ENCODE peak calls at places on chromosomes 12 and 14, in seven cellular contexts. N, L, D, B, G, M and S are unnamed samples.

GRCh38 chr12:103632554-103633216 is 45.6 kb downstream of the STAB2 start:
- DNase-seq in N (no peak), L (peak), D (peak), B (peak), G (peak), M (peak), S (no peak)

GRCh38 chr12:109732321-109733305 is 19.0 kb downstream of the FAM222A start:
- DNase-seq in N (no peak), L (no peak), D (no peak), B (no peak), G (peak), M (peak), S (peak)

GRCh38 chr12:28099862-28100261 is 90.4 kb upstream of the CCDC91 start:
- DNase-seq in N (no peak), L (no peak), D (no peak), B (no peak), G (no peak), M (no peak), S (no peak)

GRCh38 chr12:130806574-130806973 is 32.5 kb downstream of the STX2 start:
- DNase-seq in N (no peak), L (no peak), D (no peak), B (no peak), G (no peak), M (no peak), S (no peak)

GRCh38 chr12:57983858-57984505 is 42.6 kb downstream of the ATP23 start:
- DNase-seq in N (no peak), L (no peak), D (no peak), B (no peak), G (no peak), M (no peak), S (no peak)

GRCh38 chr12:56634242-56634836 is 4.2 kb upstream of the BAZ2A start:
- DNase-seq in N (no peak), L (peak), D (peak), B (no peak), G (peak), M (peak), S (peak)

GRCh38 chr12:111424793-111425251 is 19.1 kb downstream of the SH2B3 start:
- DNase-seq in N (no peak), L (no peak), D (no peak), B (no peak), G (no peak), M (no peak), S (no peak)

GRCh38 chr14:63545431-63545830 is 2.3 kb upstream of the PPP2R5E start:
- DNase-seq in N (no peak), L (no peak), D (no peak), B (no peak), G (no peak), M (no peak), S (no peak)

GRCh38 chr14:106308839-106309389 is 782.5 kb downstream of the TMEM121 start:
- DNase-seq in N (no peak), L (peak), D (no peak), B (peak), G (peak), M (peak), S (no peak)

GRCh38 chr12:29229158-29229505 is 80.1 kb downstream of the FAR2 start:
- DNase-seq in N (no peak), L (no peak), D (no peak), B (no peak), G (no peak), M (no peak), S (no peak)

GRCh38 chr14:95064734-95065133 is 92.6 kb downstream of the DICER1 start:
- DNase-seq in N (no peak), L (no peak), D (no peak), B (no peak), G (no peak), M (no peak), S (no peak)

GRCh38 chr12:122062832-122063690 is 15.5 kb upstream of the MLXIP start:
- DNase-seq in N (peak), L (peak), D (peak), B (no peak), G (peak), M (peak), S (peak)

GRCh38 chr12:94405378-94406116 is 54.1 kb downstream of the CEP83 start:
- DNase-seq in N (no peak), L (no peak), D (no peak), B (peak), G (no peak), M (no peak), S (no peak)

GRCh38 chr14:96905065-96905464 is 107.9 kb downstream of the VRK1 start:
- DNase-seq in N (no peak), L (no peak), D (no peak), B (no peak), G (no peak), M (no peak), S (no peak)

GRCh38 chr12:101490286-101490920 is 15.3 kb downstream of the SPIC start:
- DNase-seq in N (no peak), L (peak), D (peak), B (no peak), G (no peak), M (peak), S (no peak)

GRCh38 chr12:52525661-52526499 is 5.7 kb upstream of the KRT5 start:
- DNase-seq in N (no peak), L (no peak), D (no peak), B (no peak), G (no peak), M (no peak), S (no peak)

GRCh38 chr14:51552275-51552674 is 99.4 kb upstream of the FRMD6 start:
- DNase-seq in N (no peak), L (no peak), D (no peak), B (no peak), G (peak), M (no peak), S (no peak)

GRCh38 chr14:37819155-37820015 is 224.0 kb downstream of the TTC6 start:
- DNase-seq in N (no peak), L (no peak), D (no peak), B (no peak), G (no peak), M (no peak), S (no peak)

GRCh38 chr12:121801601-121802484 is 2.0 kb upstream of the SETD1B start:
- DNase-seq in N (peak), L (no peak), D (no peak), B (no peak), G (no peak), M (no peak), S (no peak)

GRCh38 chr14:72722201-72722785 is 171.6 kb downstream of the DPF3 start:
- DNase-seq in N (no peak), L (no peak), D (no peak), B (no peak), G (no peak), M (no peak), S (no peak)

GRCh38 chr14:99784508-99784907 is 8.7 kb upstream of the EML1 start:
- DNase-seq in N (no peak), L (no peak), D (no peak), B (no peak), G (no peak), M (no peak), S (no peak)

GRCh38 chr14:67418368-67419174 is 6.6 kb upstream of the PLEK2 start:
- DNase-seq in N (no peak), L (peak), D (no peak), B (no peak), G (no peak), M (peak), S (no peak)

GRCh38 chr14:70032447-70032846 is 153.2 kb downstream of the SMOC1 start:
- DNase-seq in N (no peak), L (no peak), D (peak), B (no peak), G (no peak), M (no peak), S (no peak)

GRCh38 chr12:97300921-97301320 is 161.7 kb upstream of the RMST start:
- DNase-seq in N (no peak), L (no peak), D (no peak), B (no peak), G (no peak), M (no peak), S (no peak)

GRCh38 chr12:68336754-68337343 is 4.7 kb upstream of the MDM1 start:
- DNase-seq in N (no peak), L (no peak), D (no peak), B (no peak), G (peak), M (peak), S (no peak)

GRCh38 chr12:6356374-6356820 is 14.5 kb upstream of the TNFRSF1A start:
- DNase-seq in N (no peak), L (no peak), D (no peak), B (no peak), G (no peak), M (no peak), S (no peak)

GRCh38 chr12:6351622-6352021 is 9.7 kb upstream of the TNFRSF1A start:
- DNase-seq in N (no peak), L (no peak), D (no peak), B (no peak), G (no peak), M (no peak), S (no peak)

GRCh38 chr12:6352198-6353173 is 10.6 kb upstream of the TNFRSF1A start:
- DNase-seq in N (no peak), L (no peak), D (no peak), B (no peak), G (no peak), M (no peak), S (no peak)

GRCh38 chr12:6355491-6356373 is 13.9 kb upstream of the TNFRSF1A start:
- DNase-seq in N (no peak), L (no peak), D (no peak), B (no peak), G (no peak), M (no peak), S (no peak)

GRCh38 chr12:6354539-6355393 is 12.9 kb upstream of the TNFRSF1A start:
- DNase-seq in N (no peak), L (no peak), D (no peak), B (no peak), G (no peak), M (no peak), S (no peak)
- TF ChIP-seq EP300 in N (no peak), L (no peak), D (no peak), B (no peak), G (no peak), M (no peak), S (no peak)

GRCh38 chr12:41049033-41049432 is 139.1 kb upstream of the PDZRN4 start:
- DNase-seq in N (no peak), L (no peak), D (no peak), B (no peak), G (no peak), M (no peak), S (no peak)
- TF ChIP-seq EP300 in N (no peak), L (no peak), D (no peak), B (no peak), G (no peak), M (no peak), S (no peak)

GRCh38 chr12:98418357-98419075 is 96.9 kb upstream of the TMPO start:
- DNase-seq in N (peak), L (peak), D (peak), B (no peak), G (peak), M (peak), S (peak)
- TF ChIP-seq EP300 in N (peak), L (no peak), D (no peak), B (no peak), G (no peak), M (no peak), S (no peak)

GRCh38 chr14:47179906-47180305 is 495.5 kb downstream of the MDGA2 start:
- DNase-seq in N (no peak), L (no peak), D (no peak), B (no peak), G (no peak), M (no peak), S (no peak)
- TF ChIP-seq EP300 in N (no peak), L (no peak), D (no peak), B (no peak), G (no peak), M (no peak), S (no peak)

DNA sequence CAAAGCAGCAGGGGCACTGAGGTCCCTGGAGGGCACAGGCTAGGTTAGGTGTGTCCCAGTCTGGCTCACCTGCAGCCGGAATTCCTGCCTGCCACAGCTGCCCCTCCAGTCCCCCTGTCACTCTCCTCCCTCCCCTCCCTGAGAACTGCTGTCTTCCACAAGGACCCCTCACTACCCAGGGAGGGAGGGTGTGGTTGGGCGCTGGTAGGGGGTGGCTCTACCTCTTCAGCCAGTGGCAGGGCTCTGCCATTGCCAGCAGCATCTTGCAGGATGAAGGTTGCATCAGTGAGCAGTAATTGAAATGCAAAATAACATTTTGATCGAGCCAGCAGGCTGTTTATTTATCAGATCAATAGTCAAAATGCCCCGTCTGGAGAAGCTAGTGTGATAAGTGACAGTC is 45.7 kb downstream of the ESRRB start:
- DNase-seq in N (no peak), L (no peak), D (no peak), B (no peak), G (peak), M (no peak), S (no peak)
- TF ChIP-seq EP300 in N (no peak), L (no peak), D (no peak), B (no peak), G (no peak), M (no peak), S (no peak)

GRCh38 chr12:127381681-127382080 is 885.3 kb upstream of the TMEM132C start:
- DNase-seq in N (no peak), L (no peak), D (no peak), B (no peak), G (no peak), M (no peak), S (no peak)

GRCh38 chr12:127383281-127383680 is 883.7 kb upstream of the TMEM132C start:
- DNase-seq in N (no peak), L (no peak), D (no peak), B (no peak), G (no peak), M (no peak), S (no peak)

GRCh38 chr12:127386723-127387122 is 880.2 kb upstream of the TMEM132C start:
- DNase-seq in N (no peak), L (no peak), D (no peak), B (no peak), G (no peak), M (no peak), S (no peak)

DNA sequence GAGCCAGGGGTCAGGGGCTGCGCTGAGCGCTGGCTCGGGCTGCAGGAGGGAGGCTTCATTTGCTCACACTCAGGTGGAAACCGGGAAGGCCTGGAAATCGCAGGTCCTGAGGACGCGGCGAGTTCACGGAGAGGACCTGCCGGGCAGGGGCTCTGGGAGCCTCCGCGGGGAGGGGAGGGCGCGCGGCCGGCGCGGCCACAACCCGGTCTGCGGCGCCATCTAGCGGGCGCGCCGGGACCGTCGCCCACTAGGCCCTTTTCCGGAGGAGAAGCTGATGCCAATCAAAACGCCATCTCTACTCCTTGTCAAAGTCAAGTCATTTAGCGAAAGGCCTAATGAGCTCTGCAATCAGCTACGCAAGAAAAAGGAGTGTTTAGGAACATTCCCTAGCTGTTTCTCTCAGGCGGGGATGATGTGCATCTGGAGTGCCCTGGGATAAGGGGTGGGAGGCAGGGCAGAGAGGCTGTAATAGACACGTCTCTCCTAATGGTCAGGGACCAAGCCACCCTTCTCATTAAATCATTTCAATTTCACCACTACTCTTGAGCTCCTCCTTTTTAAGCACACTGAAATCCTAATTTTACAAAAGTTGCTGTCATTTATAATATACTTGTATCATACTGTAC is 885.8 kb upstream of the TMEM132C start:
- DNase-seq in N (no peak), L (peak), D (peak), B (no peak), G (peak), M (peak), S (no peak)
- TF ChIP-seq EP300 in N (no peak), L (no peak), D (no peak), B (no peak), G (no peak), M (no peak), S (no peak)

GRCh38 chr14:90091393-90091792 is 29.6 kb downstream of the KCNK13 start:
- DNase-seq in N (no peak), L (no peak), D (no peak), B (no peak), G (peak), M (no peak), S (no peak)
- TF ChIP-seq EP300 in N (no peak), L (no peak), D (no peak), B (no peak), G (peak), M (no peak), S (no peak)

GRCh38 chr12:50110762-50111416 is 1.1 kb upstream of the COX14 start:
- DNase-seq in N (no peak), L (peak), D (no peak), B (peak), G (no peak), M (peak), S (peak)

GRCh38 chr12:50112456-50113218 is 601 bp downstream of the COX14 start:
- DNase-seq in N (peak), L (peak), D (peak), B (no peak), G (peak), M (no peak), S (no peak)

GRCh38 chr12:50111417-50111692 is 681 bp upstream of the COX14 start:
- DNase-seq in N (no peak), L (no peak), D (no peak), B (no peak), G (no peak), M (no peak), S (no peak)

GRCh38 chr12:50110127-50110761 is 1.8 kb upstream of the COX14 start:
- DNase-seq in N (no peak), L (peak), D (no peak), B (peak), G (no peak), M (peak), S (peak)

DNA sequence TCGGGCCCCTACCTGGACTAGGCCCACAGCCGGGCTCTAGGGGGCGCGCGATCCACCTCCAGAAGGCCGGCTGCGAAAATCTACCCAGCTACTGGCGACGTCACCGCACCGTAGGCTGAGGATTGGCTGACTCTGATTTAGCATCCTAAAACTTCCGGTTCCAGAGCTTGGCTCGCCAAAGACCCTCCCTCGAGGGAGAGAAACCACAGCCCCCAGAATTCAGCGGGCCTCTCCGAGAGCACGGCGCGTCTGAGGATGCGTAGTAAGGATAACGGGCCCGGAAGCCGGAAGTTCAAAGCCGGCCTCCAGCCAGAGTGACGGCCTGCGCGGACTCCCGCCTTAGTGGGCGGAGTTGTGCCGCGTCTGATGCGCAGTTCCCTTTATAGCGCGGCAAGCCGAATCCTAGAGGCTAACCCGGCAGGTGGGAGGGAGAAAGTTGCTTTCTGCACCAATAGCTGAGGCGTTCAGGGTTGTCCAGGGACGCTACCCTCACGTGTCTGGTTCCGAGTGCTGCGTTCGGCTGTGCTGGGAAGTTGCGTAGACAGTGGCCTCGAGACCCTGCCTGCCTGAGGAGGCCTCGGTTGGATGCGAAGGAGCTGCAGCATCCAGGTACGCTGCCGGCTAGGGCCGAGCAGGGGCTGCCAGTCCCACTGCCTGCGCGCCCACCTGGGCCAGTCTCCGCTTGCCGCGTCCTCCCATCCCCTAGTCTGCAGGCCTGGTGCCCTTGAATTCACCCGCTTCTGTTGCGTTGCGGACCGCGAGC is at the start of gene COX14:
- DNase-seq in N (peak), L (peak), D (peak), B (peak), G (peak), M (peak), S (peak)
- TF ChIP-seq EP300 in N (peak), L (no peak), D (no peak), B (no peak), G (no peak), M (peak), S (peak)